ENCODE peak calls at places on chromosomes 7 and 10, in seven cellular contexts. E is omental fat pad, Z is aorta, Q is GM12865, F is AG04449, P is NCI-H1436, X is caudate nucleus. D is an unnamed sample.

GRCh38 chr7:155815332-155816191 is 3.3 kb upstream of the SHH start:
- DNase-seq in E (no peak), F (no peak), P (no peak), X (no peak), Q (peak), Z (peak), D (no peak)

GRCh38 chr10:132986978-132987377 is 44.6 kb upstream of the CFAP46 start:
- DNase-seq in Q (no peak), E (no peak), Z (no peak), F (no peak), P (no peak), X (no peak), D (no peak)

GRCh38 chr10:118958984-118959916 is 70.3 kb upstream of the NANOS1 start:
- DNase-seq in F (peak), P (peak), Q (no peak), Z (peak), E (no peak), X (no peak), D (no peak)

GRCh38 chr10:6518791-6519430 is 61.2 kb downstream of the PRKCQ start:
- DNase-seq in X (no peak), P (no peak), E (no peak), Q (no peak), Z (no peak), F (no peak), D (no peak)

GRCh38 chr10:17586741-17587720 is 30.1 kb downstream of the HACD1 start:
- DNase-seq in Q (peak), F (no peak), X (no peak), E (no peak), P (no peak), Z (no peak), D (no peak)

GRCh38 chr10:47406870-47407648 is 23.0 kb upstream of the ZNF488 start:
- DNase-seq in F (no peak), P (no peak), Z (no peak), E (no peak), X (no peak), Q (no peak), D (no peak)

GRCh38 chr7:152516216-152516615 is 80.4 kb upstream of the KMT2C start:
- DNase-seq in X (no peak), F (no peak), Z (no peak), Q (no peak), E (no peak), P (no peak), D (no peak)

GRCh38 chr7:20385121-20385520 is 54.4 kb downstream of the ITGB8 start:
- DNase-seq in E (no peak), P (no peak), X (no peak), Q (no peak), Z (no peak), F (peak), D (no peak)

GRCh38 chr10:84179059-84179710 is 5.6 kb downstream of the GPR15LG start:
- DNase-seq in P (peak), Q (peak), Z (no peak), E (no peak), X (peak), F (no peak), D (peak)

GRCh38 chr7:881441-882234 is 5.3 kb downstream of the GET4 start:
- DNase-seq in E (no peak), Q (no peak), X (no peak), Z (peak), P (no peak), F (no peak), D (no peak)

GRCh38 chr10:82084904-82085303 is 209.9 kb downstream of the NRG3 start:
- DNase-seq in X (no peak), F (no peak), Z (no peak), P (no peak), Q (no peak), E (no peak), D (no peak)

GRCh38 chr7:44307301-44307900 is 18.0 kb downstream of the CAMK2B start:
- DNase-seq in E (no peak), F (peak), Z (no peak), P (peak), X (no peak), Q (peak), D (no peak)

GRCh38 chr7:51067757-51068156 is 248.9 kb downstream of the COBL start:
- DNase-seq in Z (no peak), Q (peak), X (peak), P (peak), E (peak), F (peak), D (peak)

GRCh38 chr10:8130973-8131911 is 76.8 kb downstream of the GATA3 start:
- DNase-seq in X (no peak), E (no peak), F (no peak), P (no peak), Q (peak), Z (no peak), D (no peak)

GRCh38 chr7:109545686-109546085 is 976.0 kb downstream of the DNAJB9 start:
- DNase-seq in P (no peak), F (no peak), Q (no peak), E (no peak), Z (no peak), X (no peak), D (no peak)

GRCh38 chr10:9254353-9254752 is 1199.9 kb downstream of the GATA3 start:
- DNase-seq in X (no peak), E (no peak), F (no peak), Z (no peak), Q (no peak), P (no peak), D (no peak)

D was measured in hippocampal formation.